ENCODE peak calls at places on chromosomes 11 and 22, in nine cellular contexts. R, H, F, U, Q, N, T, G and X are unnamed samples.

GRCh38 chr22:26986051-26986881 is 328.9 kb downstream of the MIAT start:
- DNase-seq in F (no peak), G (no peak), U (no peak), R (no peak), T (no peak), H (no peak), Q (no peak), N (no peak), X (no peak)

GRCh38 chr22:24401824-24402434 is 25.5 kb upstream of the ADORA2A start:
- DNase-seq in F (no peak), T (no peak), U (no peak), G (no peak), N (no peak), H (no peak), R (no peak), Q (no peak), X (no peak)

GRCh38 chr11:25515576-25515975 is 816.4 kb upstream of the ANO3 start:
- DNase-seq in N (no peak), G (no peak), H (no peak), U (no peak), Q (no peak), F (no peak), T (no peak), R (no peak), X (no peak)

GRCh38 chr11:2818503-2818902 is 67.1 kb downstream of the CDKN1C start:
- DNase-seq in U (no peak), N (peak; percentile 23), H (no peak), G (no peak), T (no peak), R (no peak), Q (no peak), F (no peak), X (no peak)

GRCh38 chr22:25935266-25936058 is 193.5 kb downstream of the MYO18B start:
- DNase-seq in Q (no peak), R (no peak), G (no peak), U (no peak), F (no peak), H (no peak), T (no peak), N (no peak), X (no peak)

GRCh38 chr11:72951815-72952340 is 137.7 kb downstream of the ATG16L2 start:
- DNase-seq in G (no peak), N (no peak), R (no peak), H (no peak), U (no peak), T (no peak), F (no peak), Q (no peak), X (no peak)

GRCh38 chr11:68021167-68021787 is 9.2 kb upstream of the NDUFS8 start:
- DNase-seq in R (no peak), F (peak; percentile 81), G (no peak), H (no peak), T (no peak), Q (peak; percentile 72), U (no peak), N (no peak), X (no peak)

GRCh38 chr11:25317221-25317620 is 820.4 kb downstream of the LUZP2 start:
- DNase-seq in H (no peak), N (no peak), G (no peak), F (no peak), U (no peak), R (no peak), T (no peak), Q (no peak), X (no peak)

GRCh38 chr22:30247561-30247960 is 1.0 kb upstream of the LIF start:
- DNase-seq in Q (no peak), U (no peak), H (no peak), T (no peak), N (no peak), R (no peak), G (no peak), F (no peak), X (no peak)

GRCh38 chr22:30246962-30247376 is 410 bp upstream of the LIF start:
- DNase-seq in G (no peak), T (no peak), R (no peak), N (no peak), U (no peak), F (no peak), Q (no peak), H (no peak), X (no peak)

GRCh38 chr22:30245985-30246901 is at the start of gene LIF:
- DNase-seq in F (no peak), H (peak; percentile 19), U (peak; percentile 43), Q (no peak), G (peak; percentile 26), N (no peak), R (no peak), T (no peak), X (peak; percentile 77)

GRCh38 chr22:30243671-30244465 is 2.7 kb downstream of the LIF start:
- DNase-seq in F (no peak), Q (no peak), T (no peak), U (no peak), G (no peak), N (no peak), R (no peak), H (no peak), X (no peak)

DNA sequence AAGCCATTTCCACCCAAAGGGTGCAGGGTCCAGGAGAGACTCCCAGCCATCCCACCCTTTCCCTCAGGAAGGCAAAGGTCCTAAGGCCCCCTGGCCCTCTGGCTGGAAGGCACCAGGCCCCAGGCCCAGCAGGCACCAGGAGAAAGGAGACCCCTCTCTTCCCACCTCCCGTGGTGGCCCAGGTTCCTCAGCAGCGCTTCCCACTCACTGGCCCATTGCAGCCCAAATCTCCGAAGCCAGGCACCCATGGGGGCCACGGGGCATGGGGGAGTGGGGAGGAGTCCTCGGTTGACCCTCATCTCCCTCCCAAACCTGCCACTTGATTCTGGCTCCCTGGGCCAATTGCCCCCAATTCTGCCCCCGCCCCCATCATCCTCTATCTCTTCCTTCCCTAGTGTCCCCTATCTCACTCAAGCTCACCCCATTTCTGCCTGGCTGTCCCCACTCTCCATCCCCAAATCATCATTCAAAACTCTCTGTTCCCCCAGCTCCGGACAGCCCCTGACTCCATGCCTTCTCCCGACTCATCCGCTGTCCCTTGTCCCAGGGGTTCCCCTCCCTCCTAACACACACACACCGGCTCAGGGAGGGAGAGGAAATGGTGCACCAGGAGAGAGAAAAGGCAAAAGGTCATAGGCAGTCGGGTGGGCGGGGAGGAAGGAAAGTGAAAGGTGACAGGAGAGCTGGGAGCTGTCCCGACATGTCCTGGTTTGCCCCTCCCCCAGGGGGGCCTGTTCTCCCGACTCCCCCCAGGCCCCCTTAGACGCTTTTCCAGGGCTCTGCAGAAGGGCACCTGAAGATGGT is 1.2 kb downstream of the LIF start:
- DNase-seq in Q (no peak), G (no peak), R (no peak), U (no peak), H (no peak), F (no peak), N (no peak), T (no peak), X (no peak)
- TF ChIP-seq POLR2A in Q (no peak), G (no peak), R (no peak), U (no peak), H (no peak), F (no peak), N (no peak), T (no peak), X (no peak)

DNA sequence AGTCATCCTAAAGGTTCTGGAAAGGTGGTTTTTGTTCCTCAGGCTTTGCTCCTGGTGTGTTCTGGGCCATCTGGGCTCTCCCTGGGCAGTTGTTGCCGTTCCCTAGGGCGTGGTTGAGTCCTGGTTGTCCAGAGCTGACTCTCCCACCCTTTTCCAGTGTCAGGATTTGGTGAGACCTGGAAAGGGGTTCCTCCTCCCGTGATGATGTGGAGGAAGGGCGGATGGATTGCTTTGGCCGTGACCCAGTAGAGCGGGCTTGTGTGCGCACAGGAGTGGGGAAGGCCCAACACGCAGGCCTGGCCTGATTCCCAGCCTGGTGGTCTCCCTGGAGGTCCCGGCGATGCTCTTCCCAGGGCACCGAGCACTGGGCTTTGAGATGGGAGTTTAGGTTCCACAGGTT is 26.1 kb downstream of the TPCN2 start:
- DNase-seq in T (peak; percentile 76), F (no peak), Q (no peak), R (no peak), U (no peak), G (no peak), N (peak; percentile 66), H (no peak), X (no peak)
- TF ChIP-seq POLR2A in T (no peak), F (no peak), Q (no peak), R (no peak), U (no peak), G (no peak), N (no peak), H (no peak), X (no peak)

DNA sequence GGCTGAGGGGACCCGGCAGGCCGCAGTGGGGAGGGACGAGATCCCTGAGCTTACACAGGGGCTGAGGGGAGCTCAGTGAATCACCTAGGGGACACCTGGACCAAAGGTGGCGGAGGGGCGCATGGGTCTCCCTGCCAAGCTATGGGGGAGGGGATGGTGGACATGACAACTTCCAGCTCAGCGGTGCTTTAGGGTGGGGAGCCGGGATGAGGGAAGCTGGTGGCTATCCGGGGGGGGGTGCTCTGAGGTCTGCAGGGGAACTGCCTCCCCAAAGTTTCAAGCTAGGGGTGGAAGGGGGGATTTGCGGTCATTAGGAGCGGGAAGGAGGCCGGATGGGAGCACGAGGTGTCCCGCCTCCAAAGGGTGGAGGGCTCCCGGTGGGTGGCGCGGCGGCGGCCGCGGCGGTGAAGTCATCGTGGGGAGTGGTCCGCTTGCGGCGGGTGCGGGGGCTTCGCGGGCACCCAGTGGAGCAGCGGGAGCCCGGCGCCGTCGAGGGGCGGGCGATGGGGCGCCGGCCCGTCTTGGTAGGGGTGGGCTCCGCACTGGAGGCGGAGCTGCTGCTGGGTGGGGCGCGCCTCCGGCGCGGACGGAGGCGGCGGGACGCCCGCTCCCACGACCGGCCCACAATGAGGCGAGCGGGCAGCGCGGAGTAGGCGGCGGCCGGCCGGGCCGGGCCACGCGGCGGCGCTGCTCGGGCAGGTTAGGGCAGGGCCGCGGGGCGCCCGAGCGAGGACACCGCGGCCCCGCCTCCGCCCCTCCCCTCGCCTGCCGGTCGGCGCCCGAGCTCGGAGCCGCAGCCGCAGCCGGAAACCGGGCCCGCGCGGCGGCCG is at the start of gene MICALL1:
- DNase-seq in Q (peak; percentile 87), G (peak; percentile 85), N (peak; percentile 72), U (peak; percentile 76), H (peak; percentile 69), F (peak; percentile 64), T (peak; percentile 73), R (peak; percentile 54), X (peak; percentile 94)
- TF ChIP-seq POLR2A in Q (no peak), G (no peak), N (no peak), U (no peak), H (peak; percentile 73), F (peak; percentile 28), T (no peak), R (no peak), X (no peak)

GRCh38 chr11:111937859-111938258 is 716 bp downstream of the DIXDC1 start:
- DNase-seq in T (no peak), Q (no peak), N (no peak), F (no peak), H (peak; percentile 31), U (no peak), R (no peak), G (no peak), X (no peak)

GRCh38 chr11:111934301-111934700 is 2.8 kb upstream of the DIXDC1 start:
- DNase-seq in R (no peak), F (no peak), Q (no peak), N (no peak), H (no peak), G (no peak), T (no peak), U (no peak), X (no peak)

GRCh38 chr11:111937461-111937769 is 272 bp downstream of the DIXDC1 start:
- DNase-seq in N (no peak), R (no peak), H (no peak), F (no peak), U (no peak), G (no peak), T (no peak), Q (no peak), X (no peak)

GRCh38 chr11:111935331-111936044 is 1.7 kb upstream of the DIXDC1 start:
- DNase-seq in N (no peak), T (no peak), Q (no peak), F (no peak), R (no peak), G (no peak), U (no peak), H (no peak), X (no peak)

GRCh38 chr11:111936045-111936400 is 1.1 kb upstream of the DIXDC1 start:
- DNase-seq in R (no peak), T (no peak), G (no peak), H (peak; percentile 25), Q (no peak), N (no peak), F (no peak), U (no peak), X (no peak)
- TF ChIP-seq POLR2A in R (no peak), T (no peak), G (no peak), H (no peak), Q (no peak), N (no peak), F (no peak), U (no peak), X (no peak)